ENCODE peak calls at places on chromosomes 4 and X, in four cellular contexts. One of them, this sample, is unnamed.

GRCh38 chr4:145177511-145177905 is 2.9 kb downstream of the OTUD4 start:
- DNase-seq in endothelial cell of umbilical vein: no peak
- DNase-seq in tibial artery: no peak
- DNase-seq in DND-41: no peak
- DNase-seq in this sample: no peak

GRCh38 chr4:11428161-11428700 is 463 bp downstream of the HS3ST1 start:
- DNase-seq in endothelial cell of umbilical vein: no peak
- DNase-seq in tibial artery: no peak
- DNase-seq in DND-41: no peak
- DNase-seq in this sample: no peak

GRCh38 chr4:94974773-94975172 is 217.0 kb downstream of the BMPR1B start:
- DNase-seq in endothelial cell of umbilical vein: peak
- DNase-seq in tibial artery: no peak
- DNase-seq in DND-41: no peak
- DNase-seq in this sample: no peak

GRCh38 chr4:108830509-108831244 is 67.8 kb upstream of the ETNPPL start:
- DNase-seq in endothelial cell of umbilical vein: no peak
- DNase-seq in tibial artery: no peak
- DNase-seq in DND-41: no peak
- DNase-seq in this sample: peak

GRCh38 chr4:25608644-25609043 is 47.0 kb upstream of the SLC34A2 start:
- DNase-seq in endothelial cell of umbilical vein: no peak
- DNase-seq in tibial artery: no peak
- DNase-seq in DND-41: no peak
- DNase-seq in this sample: no peak

GRCh38 chr4:52780627-52781354 is 29.6 kb upstream of the ERVMER34-1 start:
- DNase-seq in endothelial cell of umbilical vein: no peak
- DNase-seq in tibial artery: no peak
- DNase-seq in DND-41: no peak
- DNase-seq in this sample: no peak

GRCh38 chr4:76747613-76748012 is 150.3 kb downstream of the SOWAHB start:
- DNase-seq in endothelial cell of umbilical vein: no peak
- DNase-seq in tibial artery: no peak
- DNase-seq in DND-41: no peak
- DNase-seq in this sample: no peak

GRCh38 chrX:15877380-15877779 is 22.8 kb upstream of the AP1S2 start:
- DNase-seq in endothelial cell of umbilical vein: no peak
- DNase-seq in tibial artery: no peak
- DNase-seq in DND-41: no peak
- DNase-seq in this sample: peak

GRCh38 chr4:5374577-5374976 is 323.3 kb downstream of the STK32B start:
- DNase-seq in endothelial cell of umbilical vein: no peak
- DNase-seq in tibial artery: no peak
- DNase-seq in DND-41: no peak
- DNase-seq in this sample: no peak

GRCh38 chr4:76365636-76366035 is 55.3 kb downstream of the CCDC158 start:
- DNase-seq in endothelial cell of umbilical vein: no peak
- DNase-seq in tibial artery: no peak
- DNase-seq in DND-41: no peak
- DNase-seq in this sample: no peak

GRCh38 chrX:10089378-10089795 is 67.4 kb upstream of the CLCN4 start:
- DNase-seq in endothelial cell of umbilical vein: peak
- DNase-seq in tibial artery: no peak
- DNase-seq in DND-41: no peak
- DNase-seq in this sample: no peak

GRCh38 chr4:139823345-139823744 is 157.7 kb downstream of the MGST2 start:
- DNase-seq in endothelial cell of umbilical vein: no peak
- DNase-seq in tibial artery: no peak
- DNase-seq in DND-41: no peak
- DNase-seq in this sample: no peak

GRCh38 chr4:82780398-82781231 is 18.0 kb downstream of the SCD5 start:
- DNase-seq in endothelial cell of umbilical vein: peak
- DNase-seq in tibial artery: peak
- DNase-seq in DND-41: peak
- DNase-seq in this sample: peak

GRCh38 chrX:47515941-47516649 is 33.1 kb upstream of the ZNF41 start:
- DNase-seq in endothelial cell of umbilical vein: no peak
- DNase-seq in tibial artery: no peak
- DNase-seq in DND-41: no peak
- DNase-seq in this sample: no peak

GRCh38 chrX:46599051-46599560 is 25.5 kb downstream of the CHST7 start:
- DNase-seq in endothelial cell of umbilical vein: no peak
- DNase-seq in tibial artery: no peak
- DNase-seq in DND-41: no peak
- DNase-seq in this sample: no peak

GRCh38 chr4:16205298-16206164 is 20.7 kb downstream of the TAPT1 start:
- DNase-seq in endothelial cell of umbilical vein: peak
- DNase-seq in tibial artery: no peak
- DNase-seq in DND-41: no peak
- DNase-seq in this sample: no peak
- TF ChIP-seq CTCF in endothelial cell of umbilical vein: peak
- TF ChIP-seq CTCF in tibial artery: peak
- TF ChIP-seq CTCF in DND-41: peak
- TF ChIP-seq CTCF in this sample: peak

GRCh38 chrX:140053841-140054240 is 88.5 kb upstream of the CXorf66 start:
- DNase-seq in endothelial cell of umbilical vein: no peak
- DNase-seq in tibial artery: no peak
- DNase-seq in DND-41: no peak
- DNase-seq in this sample: no peak

GRCh38 chrX:140050906-140051305 is 85.6 kb upstream of the CXorf66 start:
- DNase-seq in endothelial cell of umbilical vein: no peak
- DNase-seq in tibial artery: no peak
- DNase-seq in DND-41: no peak
- DNase-seq in this sample: no peak
- TF ChIP-seq CTCF in endothelial cell of umbilical vein: no peak
- TF ChIP-seq CTCF in tibial artery: no peak
- TF ChIP-seq CTCF in DND-41: no peak
- TF ChIP-seq CTCF in this sample: peak

GRCh38 chr4:101145081-101145480 is 202.2 kb downstream of the PPP3CA start:
- DNase-seq in endothelial cell of umbilical vein: no peak
- DNase-seq in tibial artery: no peak
- DNase-seq in DND-41: no peak
- DNase-seq in this sample: no peak
- TF ChIP-seq CTCF in endothelial cell of umbilical vein: no peak
- TF ChIP-seq CTCF in tibial artery: no peak
- TF ChIP-seq CTCF in DND-41: no peak
- TF ChIP-seq CTCF in this sample: no peak

DNA sequence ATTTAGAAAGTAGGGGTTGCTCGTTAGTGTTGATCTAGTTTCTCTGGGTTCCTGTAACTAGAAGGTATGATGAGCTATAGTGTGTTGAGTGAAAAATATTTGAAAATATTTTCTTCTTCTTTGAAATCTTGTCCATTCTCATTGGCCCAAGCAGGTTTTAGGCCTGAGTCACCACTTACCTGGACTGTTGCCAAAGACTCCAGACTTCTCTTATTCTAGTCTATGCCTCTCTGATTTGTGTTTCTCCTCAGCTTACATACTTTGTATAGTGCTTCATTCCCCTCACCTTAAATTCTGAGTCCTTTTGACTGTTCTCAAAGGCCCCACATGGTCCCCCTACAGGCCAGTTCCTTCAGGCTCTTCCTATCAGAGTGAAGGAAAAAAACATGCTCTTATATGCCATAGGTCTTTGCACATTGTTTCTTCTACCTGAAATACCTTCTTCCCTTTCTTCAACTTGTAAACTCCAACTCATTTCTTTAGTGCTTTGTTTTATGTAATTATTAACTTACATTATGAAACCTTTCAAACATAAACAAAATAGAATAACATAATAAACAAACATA is 258.2 kb downstream of the PPP1R2C start:
- DNase-seq in endothelial cell of umbilical vein: peak
- DNase-seq in tibial artery: no peak
- DNase-seq in DND-41: no peak
- DNase-seq in this sample: no peak
- TF ChIP-seq CTCF in endothelial cell of umbilical vein: no peak
- TF ChIP-seq CTCF in tibial artery: no peak
- TF ChIP-seq CTCF in DND-41: no peak
- TF ChIP-seq CTCF in this sample: no peak

GRCh38 chrX:12950851-12951589 is 23.9 kb upstream of the TMSB4X start:
- DNase-seq in endothelial cell of umbilical vein: no peak
- DNase-seq in tibial artery: no peak
- DNase-seq in DND-41: peak
- DNase-seq in this sample: no peak
- TF ChIP-seq CTCF in endothelial cell of umbilical vein: peak
- TF ChIP-seq CTCF in tibial artery: no peak
- TF ChIP-seq CTCF in DND-41: peak
- TF ChIP-seq CTCF in this sample: peak

DNA sequence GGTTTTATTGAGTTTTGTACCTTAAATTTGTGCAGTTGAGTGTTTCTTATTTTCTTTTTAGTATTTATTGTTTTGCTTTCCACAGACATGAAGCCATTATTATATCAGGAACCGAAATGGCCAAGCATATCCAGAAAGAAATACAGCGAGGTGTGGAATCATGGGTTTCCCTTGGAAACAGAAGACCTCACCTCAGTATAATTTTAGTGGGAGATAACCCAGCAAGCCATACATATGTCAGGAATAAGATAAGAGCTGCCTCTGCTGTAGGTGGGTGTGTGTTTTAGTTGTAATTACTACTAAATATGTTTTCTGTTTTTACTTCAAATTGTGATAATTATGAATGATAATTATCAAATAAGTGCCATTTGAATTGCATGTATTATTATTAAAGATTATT is 16.5 kb downstream of the MTHFD2L start:
- DNase-seq in endothelial cell of umbilical vein: no peak
- DNase-seq in tibial artery: no peak
- DNase-seq in DND-41: no peak
- DNase-seq in this sample: no peak
- TF ChIP-seq CTCF in endothelial cell of umbilical vein: no peak
- TF ChIP-seq CTCF in tibial artery: no peak
- TF ChIP-seq CTCF in DND-41: no peak
- TF ChIP-seq CTCF in this sample: no peak

GRCh38 chr4:142351958-142352357 is 494.1 kb downstream of the INPP4B start:
- DNase-seq in endothelial cell of umbilical vein: peak
- DNase-seq in tibial artery: no peak
- DNase-seq in DND-41: no peak
- DNase-seq in this sample: no peak

GRCh38 chr4:142354041-142354440 is 492.1 kb downstream of the INPP4B start:
- DNase-seq in endothelial cell of umbilical vein: no peak
- DNase-seq in tibial artery: no peak
- DNase-seq in DND-41: no peak
- DNase-seq in this sample: no peak

GRCh38 chr4:142354794-142355416 is 491.2 kb downstream of the INPP4B start:
- DNase-seq in endothelial cell of umbilical vein: no peak
- DNase-seq in tibial artery: no peak
- DNase-seq in DND-41: peak
- DNase-seq in this sample: no peak

GRCh38 chr4:142352682-142353081 is 493.4 kb downstream of the INPP4B start:
- DNase-seq in endothelial cell of umbilical vein: peak
- DNase-seq in tibial artery: no peak
- DNase-seq in DND-41: no peak
- DNase-seq in this sample: no peak

GRCh38 chr4:142353149-142353738 is 492.9 kb downstream of the INPP4B start:
- DNase-seq in endothelial cell of umbilical vein: peak
- DNase-seq in tibial artery: no peak
- DNase-seq in DND-41: no peak
- DNase-seq in this sample: no peak
- TF ChIP-seq CTCF in endothelial cell of umbilical vein: peak
- TF ChIP-seq CTCF in tibial artery: peak
- TF ChIP-seq CTCF in DND-41: peak
- TF ChIP-seq CTCF in this sample: peak

DNA sequence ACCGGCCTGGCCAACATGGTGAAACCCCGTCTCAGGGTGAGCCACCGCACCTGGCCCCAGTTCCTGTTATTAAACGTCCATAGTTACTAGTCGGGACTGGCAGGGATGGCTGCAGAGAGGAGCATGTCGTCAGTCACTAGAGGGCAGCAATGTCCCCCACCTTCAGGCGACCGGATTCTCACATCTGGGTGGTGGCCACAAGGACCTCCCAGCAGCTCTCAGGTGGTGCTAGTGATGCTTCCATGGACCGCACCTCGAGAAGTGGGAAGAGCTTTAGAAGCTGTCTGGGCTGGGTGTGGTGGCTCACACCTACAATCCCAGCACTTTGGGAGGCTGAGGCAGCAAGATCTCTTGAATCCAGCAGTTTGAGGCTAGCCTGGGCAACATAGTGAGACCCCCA is 13.3 kb upstream of the IL3RA start:
- DNase-seq in endothelial cell of umbilical vein: peak
- DNase-seq in tibial artery: no peak
- DNase-seq in DND-41: peak
- DNase-seq in this sample: peak
- TF ChIP-seq CTCF in endothelial cell of umbilical vein: peak
- TF ChIP-seq CTCF in tibial artery: no peak
- TF ChIP-seq CTCF in DND-41: peak
- TF ChIP-seq CTCF in this sample: peak

DNA sequence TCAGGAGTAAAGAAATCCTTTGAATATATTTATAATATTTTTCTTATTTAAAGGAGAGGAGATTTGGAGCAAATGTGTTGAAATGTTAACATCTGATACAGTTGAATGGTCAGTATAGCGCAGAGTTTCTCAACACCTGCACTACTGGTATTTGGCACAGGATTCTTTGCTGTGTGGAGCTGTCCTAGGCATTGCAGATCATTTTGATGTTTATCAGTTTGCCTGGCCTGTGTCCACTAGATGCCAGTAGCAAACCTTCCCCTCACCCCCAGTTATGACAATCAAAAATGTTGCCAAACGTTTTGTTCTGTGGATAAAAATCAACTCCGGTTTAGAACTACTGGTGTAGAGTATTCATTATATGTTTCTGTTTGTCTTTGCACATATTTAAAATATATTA is 765.3 kb upstream of the SLIT2 start:
- DNase-seq in endothelial cell of umbilical vein: peak
- DNase-seq in tibial artery: no peak
- DNase-seq in DND-41: no peak
- DNase-seq in this sample: no peak
- TF ChIP-seq CTCF in endothelial cell of umbilical vein: no peak
- TF ChIP-seq CTCF in tibial artery: no peak
- TF ChIP-seq CTCF in DND-41: no peak
- TF ChIP-seq CTCF in this sample: no peak

This sample was measured in left ventricle myocardium inferior.